ENCODE peak calls at places on chromosome 12, in nine cellular contexts. O is A549, Z is esophagus muscularis mucosa, D is ovary, V is upper lobe of left lung, G is sigmoid colon, Y is tibial nerve, X is stomach, A is transverse colon. K is an unnamed sample.
A peak's percentile ranks its signal among the peaks of the same experiment; 100 is the strongest.

GRCh38 chr12:57735198-57735855 is 3.2 kb downstream of the AGAP2 start:
- DNase-seq in A (no peak), Z (no peak), O (no peak), D (no peak), X (no peak), G (no peak), V (no peak), Y (no peak), K (no peak)

GRCh38 chr12:127690161-127690560 is 576.8 kb upstream of the TMEM132C start:
- DNase-seq in O (no peak), D (no peak), A (no peak), Z (no peak), G (no peak), V (no peak), Y (no peak), X (no peak), K (no peak)

GRCh38 chr12:103268831-103269514 is 226.8 kb downstream of the C12orf42 start:
- DNase-seq in Y (no peak), X (no peak), D (no peak), G (no peak), Z (no peak), A (no peak), O (no peak), V (no peak), K (no peak)

GRCh38 chr12:111446631-111447570 is 41.2 kb downstream of the SH2B3 start:
- DNase-seq in Y (no peak), X (peak; percentile 17), O (no peak), A (peak; percentile 31), D (no peak), V (no peak), Z (peak; percentile 82), G (peak; percentile 64), K (no peak)

GRCh38 chr12:106219043-106219442 is 28.8 kb downstream of the CKAP4 start:
- DNase-seq in V (no peak), X (no peak), Z (no peak), Y (no peak), G (no peak), D (no peak), O (no peak), A (no peak), K (no peak)

GRCh38 chr12:44286821-44287220 is 450.9 kb downstream of the TMEM117 start:
- DNase-seq in A (no peak), Z (no peak), G (no peak), O (no peak), X (no peak), V (no peak), Y (no peak), D (no peak), K (no peak)

GRCh38 chr12:2864198-2864597 is 7.4 kb upstream of the TEX52 start:
- DNase-seq in Z (no peak), G (no peak), D (no peak), V (no peak), A (no peak), Y (no peak), X (no peak), O (no peak), K (no peak)

GRCh38 chr12:14167005-14167628 is 185.7 kb upstream of the GRIN2B start:
- DNase-seq in A (peak; percentile 46), Z (no peak), V (no peak), G (no peak), X (peak; percentile 36), Y (peak; percentile 62), D (no peak), O (peak; percentile 60), K (no peak)

GRCh38 chr12:123987022-123987421 is 14.0 kb downstream of the ZNF664 start:
- DNase-seq in Y (no peak), X (no peak), Z (peak; percentile 1), G (no peak), A (no peak), D (no peak), V (no peak), O (no peak), K (no peak)

GRCh38 chr12:61254225-61254624 is 1006.0 kb upstream of the USP15 start:
- DNase-seq in X (no peak), Y (no peak), G (no peak), A (no peak), V (no peak), O (no peak), Z (no peak), D (no peak), K (no peak)

GRCh38 chr12:52249511-52250047 is 16.5 kb downstream of the KRT7 start:
- DNase-seq in Y (no peak), V (no peak), A (no peak), D (no peak), Z (no peak), G (peak; percentile 32), X (no peak), O (no peak), K (no peak)

GRCh38 chr12:86838709-86839108 is 582.5 kb upstream of the MGAT4C start:
- DNase-seq in Y (no peak), V (no peak), Z (no peak), X (no peak), G (no peak), O (no peak), A (no peak), D (no peak), K (no peak)

GRCh38 chr12:118358008-118358359 is 14.7 kb downstream of the TAOK3 start:
- DNase-seq in D (no peak), X (no peak), G (no peak), O (no peak), Y (no peak), A (no peak), V (no peak), Z (no peak), K (no peak)

GRCh38 chr12:78951746-78952532 is 87.4 kb downstream of the SYT1 start:
- DNase-seq in O (no peak), X (no peak), Y (no peak), G (no peak), D (no peak), A (no peak), Z (no peak), V (no peak), K (no peak)

GRCh38 chr12:3259976-3260375 is 182.8 kb downstream of the TSPAN9 start:
- DNase-seq in Z (no peak), O (no peak), D (no peak), Y (no peak), V (no peak), A (no peak), X (no peak), G (no peak), K (no peak)

GRCh38 chr12:57342207-57342691 is 88.6 kb downstream of the R3HDM2 start:
- DNase-seq in D (peak; percentile 45), X (no peak), Z (no peak), G (no peak), O (peak; percentile 71), A (no peak), V (peak; percentile 68), Y (no peak), K (no peak)

GRCh38 chr12:123808167-123808566 is 46.1 kb downstream of the DNAH10 start:
- DNase-seq in V (no peak), D (no peak), G (no peak), A (no peak), Z (no peak), Y (no peak), O (peak; percentile 60), X (no peak), K (no peak)

GRCh38 chr12:113232787-113233585 is 11.7 kb downstream of the TPCN1 start:
- DNase-seq in Y (no peak), V (peak; percentile 68), G (peak; percentile 73), X (peak; percentile 25), D (no peak), O (no peak), A (peak; percentile 44), Z (no peak), K (peak; percentile 81)

GRCh38 chr12:101051151-101051550 is 158.9 kb downstream of the SLC5A8 start:
- DNase-seq in A (no peak), G (no peak), D (no peak), X (no peak), O (no peak), Z (no peak), V (no peak), Y (no peak), K (no peak)

GRCh38 chr12:29278673-29279420 is 102.1 kb downstream of the ERGIC2 start:
- DNase-seq in D (no peak), V (no peak), Z (no peak), Y (no peak), X (no peak), A (no peak), G (no peak), O (no peak), K (no peak)

DNA sequence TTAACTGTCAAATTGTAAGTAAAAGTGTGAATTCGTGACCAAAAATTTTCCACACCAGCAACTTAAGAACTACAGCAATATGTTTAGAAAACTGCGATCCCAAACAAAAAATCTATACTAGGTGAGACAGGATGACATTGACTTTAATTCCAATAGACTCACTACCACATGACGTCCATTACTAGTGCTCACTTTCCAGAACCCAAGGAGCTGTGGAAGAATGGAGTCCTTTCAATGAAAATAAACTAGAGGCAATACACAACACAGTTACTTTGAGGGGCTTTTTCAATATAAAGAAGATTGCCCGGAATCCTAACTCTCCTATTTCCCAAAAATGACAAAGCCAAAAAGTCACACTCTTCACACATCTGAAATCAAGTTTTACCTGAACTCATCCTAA is 1.4 kb downstream of the EPS8 start:
- DNase-seq in Y (no peak), Z (no peak), G (no peak), V (no peak), D (no peak), A (no peak), X (no peak), O (no peak), K (no peak)
- TF ChIP-seq EP300 in Y (no peak), Z (no peak), G (no peak), V (no peak), D (no peak), A (no peak), X (no peak), O (no peak), K (no peak)

GRCh38 chr12:102119674-102120563 is at the start of the genes NUP37 and PARPBP:
- DNase-seq in G (peak; percentile 94), A (peak; percentile 91), D (peak; percentile 82), O (peak; percentile 93), Y (peak; percentile 81), Z (peak; percentile 94), X (peak; percentile 90), V (peak; percentile 89), K (peak; percentile 94)
- TF ChIP-seq POLR2A in G (peak; percentile 44), A (peak; percentile 71), D (peak; percentile 49), O (peak; percentile 86), Y (peak; percentile 56), Z (peak; percentile 40), X (no peak), V (no peak), K (no peak)

DNA sequence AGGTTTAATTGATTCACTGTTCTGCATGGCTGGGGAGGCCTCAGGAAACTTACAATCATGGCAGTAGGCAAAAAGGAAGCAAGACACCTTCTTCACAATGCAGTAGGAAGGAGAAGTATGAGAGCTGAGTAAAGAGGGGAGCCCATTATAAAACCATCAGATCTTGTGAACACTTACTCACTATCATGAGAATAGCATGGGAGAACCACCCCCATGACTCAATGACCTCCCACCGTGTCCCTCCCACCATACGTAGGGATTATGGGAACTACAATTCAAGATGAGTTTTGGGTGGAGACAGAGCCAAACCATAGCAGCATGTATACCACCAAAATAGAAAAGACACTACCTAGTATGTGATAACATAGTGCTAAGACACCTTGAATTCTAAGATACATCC is 2.9 kb upstream of the HMGA2 start:
- DNase-seq in Y (no peak), G (no peak), A (no peak), D (no peak), V (no peak), X (no peak), O (no peak), Z (no peak), K (no peak)
- TF ChIP-seq EP300 in Y (no peak), G (no peak), A (no peak), D (no peak), V (no peak), X (no peak), O (no peak), Z (no peak), K (no peak)

GRCh38 chr12:9763025-9763424 is 2.3 kb upstream of the CD69 start:
- DNase-seq in Z (no peak), O (no peak), G (no peak), V (no peak), A (no peak), X (no peak), Y (no peak), D (no peak), K (no peak)
- TF ChIP-seq POLR2A in Z (no peak), O (no peak), G (no peak), V (no peak), A (no peak), X (no peak), Y (no peak), D (no peak), K (no peak)